ENCODE peak calls at places on chromosomes 7 and 10, in eight cellular contexts. D, F, K, C, S, Q, G and O are unnamed samples.

GRCh38 chr10:26887611-26888215 is 27.0 kb upstream of the ABI1 start:
- DNase-seq in K (no peak), D (peak; percentile 40), G (no peak), S (no peak), C (no peak), F (no peak), Q (no peak), O (no peak)

GRCh38 chr7:70717553-70718248 is 414.2 kb upstream of the GALNT17 start:
- DNase-seq in Q (no peak), G (no peak), D (no peak), C (no peak), K (no peak), S (no peak), F (no peak), O (no peak)

GRCh38 chr7:132779164-132779563 is 202.9 kb upstream of the PLXNA4 start:
- DNase-seq in G (no peak), Q (no peak), D (no peak), F (no peak), S (no peak), C (no peak), K (no peak), O (no peak)

GRCh38 chr10:132656283-132657126 is 118.9 kb downstream of the INPP5A start:
- DNase-seq in K (no peak), S (no peak), F (no peak), G (no peak), C (no peak), Q (no peak), D (no peak), O (no peak)

GRCh38 chr10:102656026-102656425 is 11.7 kb downstream of the TRIM8 start:
- DNase-seq in C (no peak), G (no peak), S (no peak), F (no peak), Q (no peak), D (no peak), K (no peak), O (no peak)

GRCh38 chr7:25752967-25753791 is 398.8 kb upstream of the NFE2L3 start:
- DNase-seq in D (no peak), K (no peak), C (no peak), Q (peak; percentile 87), F (peak; percentile 64), G (no peak), S (no peak), O (no peak)

GRCh38 chr10:80537705-80538480 is at the start of gene SH2D4B:
- DNase-seq in S (no peak), K (no peak), F (no peak), Q (peak; percentile 27), D (no peak), C (no peak), G (no peak), O (no peak)

GRCh38 chr7:10579561-10579960 is 394.1 kb upstream of the PHF14 start:
- DNase-seq in K (no peak), S (no peak), F (no peak), C (no peak), Q (peak; percentile 32), G (no peak), D (no peak), O (no peak)

GRCh38 chr7:116630932-116631449 is 41.0 kb upstream of the MET start:
- DNase-seq in S (peak; percentile 90), K (no peak), C (no peak), D (peak; percentile 94), Q (peak; percentile 26), F (peak; percentile 87), G (peak; percentile 24), O (no peak)

GRCh38 chr10:100759331-100759730 is 13.9 kb downstream of the PAX2 start:
- DNase-seq in K (no peak), D (no peak), C (no peak), G (no peak), F (no peak), Q (peak; percentile 36), S (no peak), O (no peak)

GRCh38 chr10:76583711-76584161 is 1053.9 kb downstream of the KCNMA1 start:
- DNase-seq in D (peak; percentile 80), K (no peak), G (no peak), S (peak; percentile 69), F (peak; percentile 92), C (peak; percentile 66), Q (peak; percentile 3), O (no peak)

GRCh38 chr7:3636131-3636860 is 335.2 kb downstream of the SDK1 start:
- DNase-seq in S (peak; percentile 41), F (no peak), C (no peak), D (peak; percentile 2), G (no peak), K (no peak), Q (no peak), O (no peak)

GRCh38 chr10:61543831-61544230 is 90.7 kb upstream of the TMEM26 start:
- DNase-seq in F (no peak), K (no peak), C (no peak), D (no peak), G (no peak), S (no peak), Q (no peak), O (no peak)

GRCh38 chr10:62584726-62585125 is 210.6 kb downstream of the ZNF365 start:
- DNase-seq in K (no peak), F (no peak), C (no peak), D (peak; percentile 55), S (peak; percentile 51), G (no peak), Q (no peak), O (no peak)

GRCh38 chr7:99244942-99245341 is 27.7 kb upstream of the MYH16 start:
- DNase-seq in K (no peak), F (peak; percentile 29), G (no peak), Q (no peak), S (no peak), C (no peak), D (peak; percentile 58), O (no peak)

GRCh38 chr10:103433858-103434257 is 18.3 kb downstream of the CALHM2 start:
- DNase-seq in Q (no peak), S (no peak), F (no peak), C (no peak), D (peak; percentile 82), G (no peak), K (no peak), O (no peak)

GRCh38 chr7:46908770-46909169 is 673.1 kb downstream of the TNS3 start:
- DNase-seq in D (peak; percentile 87), S (peak; percentile 84), G (no peak), Q (no peak), C (peak; percentile 41), K (no peak), F (peak; percentile 62), O (no peak)

GRCh38 chr10:69958232-69958902 is 94.3 kb upstream of the MACROH2A2 start:
- DNase-seq in F (peak; percentile 67), G (no peak), S (peak; percentile 55), D (peak; percentile 62), K (peak; percentile 77), Q (peak; percentile 66), C (no peak), O (no peak)

DNA sequence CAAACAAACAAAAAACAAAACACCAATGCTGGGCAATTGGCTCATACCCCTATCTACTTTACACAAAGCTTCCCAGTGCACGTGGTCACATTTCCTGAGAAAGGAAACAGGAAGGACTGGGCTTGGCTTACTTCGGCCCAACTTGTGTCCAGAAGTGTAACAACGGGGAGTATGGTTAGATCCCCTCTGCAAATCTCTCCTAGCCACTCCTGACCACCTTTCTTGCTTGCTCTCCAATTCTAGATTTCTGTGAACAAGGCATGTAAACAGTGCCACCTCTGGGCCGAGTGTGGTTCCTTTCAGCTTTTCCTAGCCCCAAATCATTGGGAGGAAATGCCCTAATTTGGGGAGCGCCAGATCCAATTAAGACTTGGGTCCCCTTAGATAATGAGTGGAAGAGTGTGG is 21.0 kb upstream of the FRAT2 start:
- DNase-seq in G (no peak), Q (peak; percentile 64), F (no peak), S (peak; percentile 28), K (no peak), D (peak; percentile 17), C (no peak), O (no peak)
- TF ChIP-seq CTCF in G (peak; percentile 25), Q (peak; percentile 70), F (peak; percentile 13), S (peak; percentile 51), K (no peak), D (peak; percentile 28), C (peak; percentile 50), O (peak; percentile 32)

GRCh38 chr7:91264924-91265681 is 870 bp downstream of the FZD1 start:
- DNase-seq in D (peak; percentile 67), F (peak; percentile 41), K (peak; percentile 63), G (peak; percentile 55), C (no peak), S (peak; percentile 77), Q (peak; percentile 62), O (no peak)
- TF ChIP-seq CTCF in D (no peak), F (no peak), K (no peak), G (no peak), C (no peak), S (no peak), Q (no peak), O (no peak)

GRCh38 chr10:127347202-127347959 is 151.0 kb upstream of the INSYN2A start:
- DNase-seq in S (no peak), G (no peak), Q (no peak), K (no peak), F (no peak), C (no peak), D (no peak), O (no peak)

GRCh38 chr10:127343831-127344230 is 147.4 kb upstream of the INSYN2A start:
- DNase-seq in S (peak; percentile 35), D (peak; percentile 41), C (no peak), K (no peak), F (no peak), Q (no peak), G (no peak), O (no peak)

GRCh38 chr10:127344346-127344745 is 148.0 kb upstream of the INSYN2A start:
- DNase-seq in S (peak; percentile 5), F (no peak), G (no peak), D (no peak), K (no peak), C (no peak), Q (no peak), O (no peak)

GRCh38 chr10:127346604-127347003 is 150.2 kb upstream of the INSYN2A start:
- DNase-seq in C (no peak), F (no peak), D (no peak), Q (no peak), K (peak; percentile 40), G (no peak), S (no peak), O (no peak)

DNA sequence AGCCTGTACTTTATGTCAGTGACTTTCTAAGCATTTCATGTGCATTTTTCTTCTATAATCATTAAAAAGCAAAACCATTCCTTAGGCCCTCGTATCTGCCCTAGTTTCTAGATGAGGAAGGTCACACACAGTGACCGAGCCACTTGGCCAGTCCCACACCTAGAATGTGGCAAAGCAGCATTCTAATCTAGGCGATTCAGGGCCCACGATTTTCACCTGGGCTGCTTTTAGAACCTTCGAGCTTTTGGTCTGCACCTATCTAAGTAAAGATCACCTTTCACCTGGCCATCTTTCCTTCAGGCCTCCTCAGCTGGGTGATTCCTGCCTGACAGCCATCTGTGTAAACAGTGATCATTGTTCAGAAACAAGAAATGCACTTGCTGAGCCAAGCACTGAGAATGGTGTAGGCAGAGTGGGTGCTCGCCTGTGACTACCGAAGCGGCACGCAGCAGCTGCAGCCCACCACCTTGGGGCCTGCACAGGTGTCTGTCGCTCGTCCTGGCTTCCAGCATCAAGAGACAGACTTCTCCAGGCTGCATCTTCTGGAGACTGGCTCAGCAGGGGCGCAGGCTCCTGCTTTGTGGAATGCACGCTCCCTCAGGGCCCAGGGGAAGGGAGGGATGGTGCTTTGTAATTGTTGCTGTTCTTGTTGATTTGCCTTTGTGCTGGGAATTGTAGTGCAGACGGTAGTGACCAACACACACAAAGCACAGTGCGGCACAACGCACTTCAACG is 149.0 kb upstream of the INSYN2A start:
- DNase-seq in K (no peak), Q (peak; percentile 47), D (no peak), G (no peak), C (no peak), F (no peak), S (no peak), O (no peak)
- TF ChIP-seq CTCF in K (no peak), Q (no peak), D (no peak), G (no peak), C (no peak), F (no peak), S (no peak), O (no peak)

GRCh38 chr7:108592633-108593277 is 23.1 kb downstream of the DNAJB9 start:
- DNase-seq in D (no peak), Q (peak; percentile 49), F (peak; percentile 14), C (no peak), K (no peak), S (peak; percentile 46), G (peak; percentile 15), O (no peak)
- TF ChIP-seq CTCF in D (peak; percentile 19), Q (peak; percentile 46), F (peak; percentile 32), C (peak; percentile 33), K (no peak), S (peak; percentile 51), G (no peak), O (peak; percentile 74)